ENCODE peak calls at places on chromosomes 7 and 10, in eight cellular contexts. Y is activated effector memory CD4-positive, alpha-beta T cell treated with anti-CD3 and anti-CD28 coated beads, Interleukin-2, amount 50 U/mL, for 16 hours; T is foreskin fibroblast; L is left lobe of liver; E is NCI-H446 treated with DMSO at 0.1 percent for 48 hours; W is adrenal gland; M is GM18507; U is tibial nerve. X is an unnamed sample.

GRCh38 chr7:29807179-29807841 is 1.0 kb downstream of the WIPF3 start:
- DNase-seq in L (peak), W (peak), Y (no peak), E (no peak), U (no peak), M (no peak), T (no peak), X (no peak)

GRCh38 chr10:132610071-132610701 is 72.6 kb downstream of the INPP5A start:
- DNase-seq in Y (peak), E (no peak), U (no peak), M (no peak), T (no peak), L (peak), W (no peak), X (no peak)

GRCh38 chr7:46146454-46147255 is 225.6 kb upstream of the IGFBP3 start:
- DNase-seq in E (peak), U (no peak), T (no peak), Y (no peak), M (no peak), L (no peak), W (no peak), X (peak)

GRCh38 chr7:6320791-6321190 is 48.4 kb upstream of the CYTH3 start:
- DNase-seq in M (no peak), W (no peak), L (no peak), E (no peak), U (no peak), Y (no peak), T (no peak), X (no peak)

GRCh38 chr7:43456200-43456599 is 126.7 kb upstream of the STK17A start:
- DNase-seq in U (no peak), M (no peak), L (no peak), T (no peak), Y (no peak), E (no peak), W (no peak), X (no peak)

GRCh38 chr10:72595436-72595835 is 30.4 kb downstream of the MICU1 start:
- DNase-seq in Y (no peak), L (no peak), U (no peak), M (no peak), E (no peak), T (no peak), W (no peak), X (no peak)

GRCh38 chr7:143395187-143396149 is 13.2 kb downstream of the EPHA1 start:
- DNase-seq in L (peak), U (no peak), E (no peak), Y (peak), M (no peak), W (no peak), T (no peak), X (no peak)

GRCh38 chr7:112290065-112290464 is 83.6 kb downstream of the ZNF277 start:
- DNase-seq in T (peak), M (no peak), L (no peak), W (no peak), E (no peak), U (no peak), Y (no peak), X (no peak)

GRCh38 chr7:76262683-76263402 is 39.6 kb upstream of the HSPB1 start:
- DNase-seq in M (no peak), W (peak), L (peak), E (no peak), Y (no peak), U (peak), T (peak), X (no peak)

GRCh38 chr10:129785536-129785981 is 178.5 kb downstream of the EBF3 start:
- DNase-seq in L (no peak), Y (no peak), U (no peak), T (no peak), W (no peak), E (no peak), M (no peak), X (no peak)

GRCh38 chr7:7504910-7505704 is 30.6 kb downstream of the COL28A1 start:
- DNase-seq in E (no peak), M (no peak), Y (no peak), L (no peak), T (no peak), W (no peak), U (no peak), X (no peak)

GRCh38 chr7:27210441-27211083 is 10.7 kb upstream of the HOXA13 start:
- DNase-seq in M (peak), E (no peak), T (no peak), U (peak), Y (peak), W (peak), L (peak), X (no peak)

GRCh38 chr10:76036410-76036940 is 605.1 kb downstream of the LRMDA start:
- DNase-seq in Y (peak), M (peak), U (peak), L (peak), E (no peak), W (peak), T (peak), X (peak)

GRCh38 chr10:72328045-72328828 is 26.5 kb downstream of the DNAJB12 start:
- DNase-seq in M (no peak), T (peak), W (peak), L (peak), E (no peak), Y (peak), U (peak), X (no peak)

GRCh38 chr10:71266147-71266917 is 52.7 kb upstream of the SLC29A3 start:
- DNase-seq in M (no peak), L (peak), T (peak), Y (no peak), W (peak), U (no peak), E (peak), X (peak)

GRCh38 chr7:110850239-110850638 is 240.7 kb upstream of the LRRN3 start:
- DNase-seq in L (no peak), W (no peak), M (no peak), Y (no peak), E (no peak), T (no peak), U (no peak), X (no peak)

GRCh38 chr7:64312826-64313225 is 935 bp upstream of the ZNF736 start:
- DNase-seq in Y (no peak), E (no peak), L (no peak), U (no peak), M (no peak), T (peak), W (peak), X (no peak)

GRCh38 chr7:26151096-26151495 is 902 bp upstream of the NFE2L3 start:
- DNase-seq in T (no peak), U (no peak), W (no peak), E (peak), Y (no peak), L (no peak), M (no peak), X (no peak)

GRCh38 chr7:80614911-80615310 is 23.5 kb upstream of the CD36 start:
- DNase-seq in T (peak), Y (no peak), W (no peak), M (no peak), E (no peak), L (no peak), U (no peak), X (no peak)

GRCh38 chr10:116113721-116114501 is 159.1 kb downstream of the GFRA1 start:
- DNase-seq in Y (no peak), W (peak), L (peak), U (no peak), M (no peak), T (no peak), E (no peak), X (no peak)

GRCh38 chr7:101838837-101839483 is 21.5 kb downstream of the CUX1 start:
- DNase-seq in L (peak), Y (no peak), E (no peak), M (no peak), T (no peak), W (no peak), U (no peak), X (no peak)